ENCODE peak calls at places on chromosomes 7 and 10, in four cellular contexts. I is stimulated activated CD8-positive, alpha-beta memory T cell treated with anti-CD3 and anti-CD28 coated beads, Interleukin-12 subunit alpha, Interleukin-12 subunit beta, amount 100 ng/mL, for 1 hour; N is T-helper 2 cell; T is foreskin fibroblast. E is an unnamed sample.

GRCh38 chr10:33152750-33153149 is 181.7 kb downstream of the NRP1 start:
- DNase-seq in I (no peak), N (peak; percentile 45), T (no peak), E (no peak)

GRCh38 chr10:119316729-119317097 is 109.3 kb downstream of the GRK5 start:
- DNase-seq in I (no peak), N (no peak), T (peak; percentile 69), E (peak; percentile 74)

GRCh38 chr7:4725014-4725951 is 43.2 kb downstream of the FOXK1 start:
- DNase-seq in I (no peak), N (peak; percentile 27), T (peak; percentile 87), E (peak; percentile 92)

GRCh38 chr10:63765126-63765525 is 243.9 kb downstream of the REEP3 start:
- DNase-seq in I (no peak), N (no peak), T (no peak), E (no peak)

GRCh38 chr7:110975476-110975875 is 115.5 kb upstream of the LRRN3 start:
- DNase-seq in I (no peak), N (peak; percentile 17), T (no peak), E (no peak)

GRCh38 chr10:97028126-97028831 is 157.5 kb downstream of the SLIT1 start:
- DNase-seq in I (no peak), N (no peak), T (peak; percentile 33), E (no peak)

GRCh38 chr10:22391605-22392004 is 46.3 kb downstream of the SPAG6 start:
- DNase-seq in I (no peak), N (no peak), T (no peak), E (no peak)

GRCh38 chr7:38833329-38833728 is 75.7 kb downstream of the VPS41 start:
- DNase-seq in I (no peak), N (no peak), T (no peak), E (no peak)

E was measured in AG20443.